ENCODE peak calls at places on chromosomes 16 and 17, in five cellular contexts. X is left ventricle myocardium inferior, D is prostate gland, L is transverse colon, O is fibroblast of lung. M is an unnamed sample.

GRCh38 chr16:11964761-11965539 is at the start of gene TNFRSF17:
- DNase-seq in X (no peak), D (no peak), L (peak; percentile 13), O (peak; percentile 12), M (no peak)

GRCh38 chr17:79862259-79862658 is 23.0 kb upstream of the CBX4 start:
- DNase-seq in X (no peak), D (no peak), L (no peak), O (no peak), M (no peak)

GRCh38 chr16:4915226-4915761 is 21.7 kb downstream of the PPL start:
- DNase-seq in X (no peak), D (no peak), L (no peak), O (peak; percentile 95), M (peak; percentile 51)

GRCh38 chr17:79213305-79213704 is 138.7 kb downstream of the ENGASE start:
- DNase-seq in X (no peak), D (no peak), L (no peak), O (no peak), M (no peak)

GRCh38 chr16:89564476-89565255 is 4.2 kb downstream of the RPL13 start:
- DNase-seq in X (no peak), D (no peak), L (peak; percentile 33), O (no peak), M (no peak)

GRCh38 chr16:29925173-29925804 is 737 bp downstream of the KCTD13 start:
- DNase-seq in X (no peak), D (no peak), L (no peak), O (peak; percentile 10), M (no peak)

GRCh38 chr17:40536731-40537171 is 28.5 kb downstream of the CCR7 start:
- DNase-seq in X (no peak), D (peak; percentile 84), L (no peak), O (peak; percentile 56), M (no peak)

GRCh38 chr17:1969712-1970111 is 55.4 kb downstream of the RTN4RL1 start:
- DNase-seq in X (no peak), D (no peak), L (no peak), O (no peak), M (no peak)

GRCh38 chr16:26827386-26827785 is 239.3 kb upstream of the C16orf82 start:
- DNase-seq in X (no peak), D (no peak), L (no peak), O (no peak), M (no peak)

GRCh38 chr16:66220766-66221165 is 145.7 kb upstream of the CDH5 start:
- DNase-seq in X (no peak), D (no peak), L (no peak), O (no peak), M (no peak)

GRCh38 chr17:14052886-14053615 is 16.3 kb upstream of the COX10 start:
- DNase-seq in X (no peak), D (peak; percentile 30), L (no peak), O (peak; percentile 67), M (peak; percentile 24)

GRCh38 chr17:80980397-80981061 is 11.1 kb upstream of the CHMP6 start:
- DNase-seq in X (no peak), D (no peak), L (no peak), O (peak; percentile 59), M (peak; percentile 63)

GRCh38 chr16:28258571-28258970 is 33.8 kb upstream of the SBK1 start:
- DNase-seq in X (peak; percentile 71), D (no peak), L (no peak), O (peak; percentile 32), M (no peak)

GRCh38 chr16:12178251-12178990 is 201.9 kb downstream of the SNX29 start:
- DNase-seq in X (peak; percentile 66), D (no peak), L (peak; percentile 33), O (peak; percentile 89), M (no peak)

GRCh38 chr16:70331588-70332358 is 14.9 kb upstream of the DDX19A start:
- DNase-seq in X (no peak), D (no peak), L (no peak), O (no peak), M (no peak)

GRCh38 chr17:77323413-77324171 is 182.8 kb downstream of the SEC14L1 start:
- DNase-seq in X (no peak), D (no peak), L (peak; percentile 33), O (peak; percentile 62), M (no peak)

GRCh38 chr17:80260791-80261158 is at the start of gene RNF213:
- DNase-seq in X (peak; percentile 62), D (peak; percentile 29), L (peak; percentile 75), O (peak; percentile 19), M (no peak)

GRCh38 chr16:84274515-84274914 is 20.2 kb upstream of the WFDC1 start:
- DNase-seq in X (no peak), D (no peak), L (no peak), O (no peak), M (no peak)

GRCh38 chr16:83928341-83929055 is 24.5 kb upstream of the OSGIN1 start:
- DNase-seq in X (no peak), D (no peak), L (no peak), O (peak; percentile 72), M (peak; percentile 81)

DNA sequence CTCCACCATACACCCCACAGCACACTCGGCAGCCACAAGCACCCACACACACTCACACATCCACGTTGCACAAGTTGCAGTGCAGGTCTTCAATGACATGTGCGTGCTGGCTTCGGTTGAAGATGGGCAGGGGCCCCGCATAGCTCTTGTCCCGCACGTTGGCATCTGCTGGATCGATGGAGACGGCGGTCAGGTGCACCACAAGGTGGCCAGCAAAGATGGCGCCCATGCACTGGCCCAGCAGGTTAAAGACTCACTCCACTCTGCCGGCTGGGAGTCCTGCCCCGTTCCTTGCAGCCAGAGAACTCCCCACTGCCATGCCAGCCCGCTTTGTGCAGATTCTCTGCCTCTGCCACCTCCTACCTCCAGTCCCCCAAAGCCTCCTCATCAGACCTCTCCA is 7.6 kb upstream of the TPPP3 start:
- DNase-seq in X (no peak), D (no peak), L (no peak), O (no peak), M (no peak)
- H3K4me1 ChIP-seq in X (peaks cover 60% of the 10 kb centered on the region), D (peaks cover 27% of the 10 kb centered on the region), L (peaks cover 30% of the 10 kb centered on the region), O (peaks cover 14% of the 10 kb centered on the region), M (peaks cover 21% of the 10 kb centered on the region)

DNA sequence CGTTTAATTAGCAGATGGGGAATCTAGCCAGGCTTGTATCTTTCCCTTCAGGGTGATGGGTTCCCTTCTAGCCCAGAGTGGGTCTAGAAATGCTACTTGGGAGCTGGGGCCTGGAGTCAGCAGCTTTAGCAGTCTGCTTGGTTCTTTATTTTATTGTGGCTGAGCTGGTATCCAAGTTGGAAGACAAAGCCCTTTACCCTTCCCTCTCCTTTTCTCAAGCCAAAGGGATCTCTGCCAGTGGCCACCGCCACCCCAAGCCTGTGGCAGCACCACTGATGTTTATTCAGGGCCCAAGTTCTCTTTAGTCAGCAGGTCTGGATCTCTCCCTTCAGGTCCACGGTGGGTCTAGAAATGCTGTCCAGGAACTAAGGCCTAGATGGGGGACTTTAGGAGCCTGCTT is 215.2 kb downstream of the SPECC1 start:
- DNase-seq in X (no peak), D (no peak), L (no peak), O (no peak), M (no peak)
- H3K27ac ChIP-seq in X (no peak overlapping the region), D (no peak overlapping the region), L (no peak overlapping the region), O (no peak overlapping the region), M (peak overlapping the region; percentile 11)

GRCh38 chr16:19415918-19416317 is 1.8 kb upstream of the TMC5 start:
- DNase-seq in X (no peak), D (no peak), L (no peak), O (no peak), M (no peak)

GRCh38 chr16:19406891-19407491 is 10.7 kb upstream of the TMC5 start:
- DNase-seq in X (no peak), D (no peak), L (no peak), O (no peak), M (no peak)

GRCh38 chr16:19415461-19415860 is 2.2 kb upstream of the TMC5 start:
- DNase-seq in X (no peak), D (no peak), L (peak; percentile 60), O (no peak), M (no peak)

GRCh38 chr16:19411298-19411697 is 6.4 kb upstream of the TMC5 start:
- DNase-seq in X (no peak), D (no peak), L (no peak), O (no peak), M (no peak)

DNA sequence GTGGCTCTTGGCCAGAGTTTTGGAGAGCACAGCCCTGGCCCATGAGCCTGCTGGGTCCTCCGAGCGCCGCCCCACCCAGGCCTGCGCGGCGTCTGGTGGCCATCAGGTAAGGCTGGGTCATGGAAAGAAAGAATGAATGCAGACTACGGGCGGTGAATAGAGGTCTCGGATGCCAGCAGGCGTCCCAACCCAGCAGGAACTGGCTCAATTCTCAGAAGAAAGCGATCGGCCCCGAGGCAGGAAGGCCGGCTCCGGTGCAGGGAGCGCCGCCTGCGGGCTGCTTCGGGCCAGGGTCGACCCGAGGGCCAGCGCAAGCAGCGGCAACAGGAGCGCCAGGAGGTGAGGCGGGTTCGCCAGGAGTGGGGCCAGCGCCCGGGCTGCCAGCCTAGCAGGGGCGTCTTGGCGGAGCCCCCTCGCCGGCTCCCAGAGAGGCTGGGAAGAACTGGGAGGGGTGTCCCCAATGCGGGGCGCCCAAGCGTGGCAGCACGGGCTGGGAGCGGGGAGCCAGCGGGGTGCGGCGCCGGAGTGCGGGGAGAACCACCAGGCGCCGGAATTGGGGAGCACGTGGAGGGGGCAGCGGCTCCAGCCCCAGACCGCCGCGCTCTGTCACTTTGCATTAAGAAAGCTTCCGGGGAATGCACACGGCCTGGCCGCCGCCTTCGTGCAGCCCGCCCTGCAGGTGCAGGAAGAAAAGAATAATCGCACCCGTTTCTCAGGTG is 7.1 kb upstream of the TMC5 start:
- DNase-seq in X (no peak), D (peak; percentile 58), L (peak; percentile 77), O (no peak), M (no peak)
- TF ChIP-seq CTCF in X (no peak), D (peak; percentile 62), L (no peak), O (peak; percentile 34), M (peak; percentile 55)

GRCh38 chr17:50682441-50682840 is 25.3 kb downstream of the ANKRD40 start:
- DNase-seq in X (no peak), D (no peak), L (no peak), O (no peak), M (no peak)

GRCh38 chr17:50682938-50683337 is 24.8 kb downstream of the ANKRD40 start:
- DNase-seq in X (no peak), D (no peak), L (no peak), O (no peak), M (no peak)

GRCh38 chr17:50684288-50684611 is 23.5 kb downstream of the ANKRD40 start:
- DNase-seq in X (no peak), D (no peak), L (no peak), O (no peak), M (no peak)

GRCh38 chr17:50684612-50685333 is 22.9 kb downstream of the ANKRD40 start:
- DNase-seq in X (no peak), D (no peak), L (peak; percentile 83), O (no peak), M (no peak)

DNA sequence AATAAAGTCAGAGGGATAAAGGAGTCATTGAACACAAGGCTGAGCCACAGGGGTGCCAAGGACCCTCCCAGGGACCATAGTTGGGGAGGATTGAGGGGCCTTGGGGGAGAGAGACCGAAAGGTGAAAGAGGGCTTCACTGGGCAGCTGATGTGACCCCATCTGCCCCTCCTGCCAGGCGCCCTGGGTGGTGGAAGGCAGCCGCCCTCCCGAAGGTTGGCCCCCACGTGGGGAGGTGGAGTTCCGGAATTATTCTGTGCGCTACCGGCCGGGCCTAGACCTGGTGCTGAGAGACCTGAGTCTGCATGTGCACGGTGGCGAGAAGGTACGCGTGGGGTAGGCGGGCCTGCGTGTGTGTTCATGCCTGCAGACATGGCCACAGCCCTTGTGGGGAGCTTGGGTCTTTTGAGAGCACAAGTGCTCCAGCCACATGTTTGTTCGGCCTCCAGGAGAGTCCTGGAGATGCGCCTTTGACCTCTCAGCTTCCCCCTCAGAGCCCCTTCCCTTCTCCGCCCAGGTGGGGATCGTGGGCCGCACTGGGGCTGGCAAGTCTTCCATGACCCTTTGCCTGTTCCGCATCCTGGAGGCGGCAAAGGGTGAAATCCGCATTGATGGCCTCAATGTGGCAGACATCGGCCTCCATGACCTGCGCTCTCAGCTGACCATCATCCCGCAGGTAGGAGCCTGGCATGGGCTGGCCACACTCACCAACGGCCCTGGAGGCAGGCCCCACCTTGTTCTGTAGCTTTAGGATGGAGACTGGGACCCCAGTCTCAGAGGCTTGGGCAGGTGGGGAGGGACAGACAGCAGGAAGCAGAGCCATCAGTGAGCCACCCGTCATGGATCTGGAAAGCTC is 24.1 kb downstream of the ANKRD40 start:
- DNase-seq in X (no peak), D (no peak), L (no peak), O (no peak), M (no peak)
- H3K4me1 ChIP-seq in X (peaks cover 17% of the 10 kb centered on the region), D (peaks cover 3% of the 10 kb centered on the region), L (peaks cover 55% of the 10 kb centered on the region), O (peaks cover 16% of the 10 kb centered on the region), M (peaks cover 5% of the 10 kb centered on the region)